ENCODE peak calls at places on chromosomes 5 and 9, in ten cellular contexts. A is heart left ventricle, K is transverse colon, B is WERI-Rb-1, E is psoas muscle, D is AG04450, Y is brain microvascular endothelial cell, V is GM23338, X is lower lobe of right lung, H is cardiac muscle cell. J is an unnamed sample.

GRCh38 chr5:20335978-20336377 is 348.0 kb upstream of the CDH18 start:
- DNase-seq in K (no peak), A (no peak), E (no peak), V (peak), D (no peak), X (no peak), H (no peak), B (peak), Y (no peak), J (no peak)

GRCh38 chr5:173326501-173326960 is 1.7 kb downstream of the STC2 start:
- DNase-seq in V (no peak), E (no peak), K (no peak), X (no peak), H (peak), B (no peak), A (no peak), Y (peak), D (peak), J (no peak)

GRCh38 chr9:38091310-38092199 is 22.5 kb upstream of the SHB start:
- DNase-seq in X (no peak), A (no peak), V (no peak), Y (no peak), B (peak), H (no peak), E (no peak), D (no peak), K (no peak), J (no peak)

GRCh38 chr5:80406980-80407734 is 707 bp upstream of the ZFYVE16 start:
- DNase-seq in V (no peak), A (peak), D (no peak), H (no peak), Y (peak), B (peak), X (peak), E (peak), K (peak), J (peak)

GRCh38 chr5:65828507-65828906 is 97.9 kb upstream of the ERBIN start:
- DNase-seq in V (no peak), D (no peak), H (no peak), A (no peak), Y (no peak), X (no peak), E (no peak), K (no peak), B (no peak), J (no peak)

GRCh38 chr5:8907168-8907868 is 638.6 kb downstream of the SEMA5A start:
- DNase-seq in X (no peak), D (peak), H (no peak), B (no peak), A (no peak), E (no peak), Y (peak), V (no peak), K (no peak), J (no peak)

GRCh38 chr5:89437450-89438435 is 554.8 kb upstream of the MEF2C start:
- DNase-seq in E (no peak), V (no peak), H (no peak), B (no peak), D (no peak), K (no peak), A (no peak), Y (peak), X (no peak), J (no peak)

GRCh38 chr9:89666364-89666763 is 61.6 kb downstream of the GADD45G start:
- DNase-seq in D (no peak), E (no peak), V (no peak), X (no peak), K (no peak), Y (no peak), A (no peak), B (no peak), H (no peak), J (no peak)

GRCh38 chr9:696332-697090 is 145.0 kb upstream of the DMRT1 start:
- DNase-seq in D (no peak), Y (peak), X (no peak), K (no peak), V (no peak), H (no peak), B (no peak), E (peak), A (peak), J (peak)

GRCh38 chr5:110386782-110387181 is 339.7 kb downstream of the TMEM232 start:
- DNase-seq in X (no peak), A (no peak), Y (peak), K (no peak), V (no peak), B (peak), E (no peak), H (no peak), D (no peak), J (peak)

GRCh38 chr9:76557674-76558073 is 98.7 kb downstream of the GCNT1 start:
- DNase-seq in D (no peak), Y (no peak), B (no peak), K (no peak), H (no peak), E (no peak), V (no peak), A (no peak), X (no peak), J (no peak)

GRCh38 chr5:165184183-165184582 is 1678.8 kb downstream of the MAT2B start:
- DNase-seq in Y (no peak), B (no peak), E (no peak), H (no peak), X (no peak), V (no peak), D (no peak), K (no peak), A (no peak), J (no peak)

GRCh38 chr5:129973716-129974426 is 69.6 kb downstream of the CHSY3 start:
- DNase-seq in D (no peak), E (no peak), K (no peak), H (no peak), Y (peak), A (no peak), X (no peak), B (no peak), V (no peak), J (no peak)

GRCh38 chr5:32265902-32266301 is 46.8 kb downstream of the MTMR12 start:
- DNase-seq in D (no peak), K (no peak), X (no peak), A (no peak), B (no peak), V (no peak), E (no peak), H (no peak), Y (no peak), J (no peak)

GRCh38 chr9:91119147-91119546 is 242.6 kb downstream of the AUH start:
- DNase-seq in B (no peak), X (no peak), D (no peak), Y (peak), A (no peak), V (peak), K (no peak), H (no peak), E (no peak), J (no peak)

GRCh38 chr5:112973036-112973435 is 3.6 kb upstream of the DCP2 start:
- DNase-seq in Y (no peak), D (no peak), K (no peak), A (no peak), X (no peak), H (no peak), B (no peak), V (no peak), E (no peak), J (no peak)

GRCh38 chr5:151023651-151024050 is 3.3 kb downstream of the GPX3 start:
- DNase-seq in D (no peak), H (no peak), A (peak), X (peak), B (no peak), E (peak), Y (no peak), V (no peak), K (peak), J (peak)

GRCh38 chr9:120868676-120869359 is 8.2 kb downstream of the PHF19 start:
- DNase-seq in Y (peak), V (peak), X (peak), D (peak), E (peak), B (peak), A (peak), H (peak), K (peak), J (peak)
- TF ChIP-seq CTCF in Y (peak), V (peak), X (peak), D (peak), E (peak), B (no peak), A (peak), H (peak), K (peak), J (peak)

GRCh38 chr5:107724642-107725041 is 53.9 kb upstream of the EFNA5 start:
- DNase-seq in A (no peak), E (no peak), Y (no peak), H (no peak), B (no peak), K (no peak), X (peak), V (no peak), D (no peak), J (no peak)
- H3K4me3 ChIP-seq in A (no peak), E (no peak), Y (no peak), H (no peak), B (no peak), K (no peak), X (no peak), V (no peak), D (no peak), J (no peak)

GRCh38 chr9:136859821-136860269 is 6.3 kb downstream of the EDF1 start:
- DNase-seq in E (no peak), A (peak), Y (no peak), K (peak), B (peak), H (no peak), D (no peak), X (peak), V (no peak), J (no peak)
- H3K27ac ChIP-seq in E (peak), A (peak), Y (no peak), K (peak), B (peak), H (peak), D (no peak), X (no peak), V (no peak), J (peak)

GRCh38 chr5:84379749-84380148 is 4.9 kb downstream of the EDIL3 start:
- DNase-seq in X (no peak), V (no peak), D (no peak), Y (peak), H (no peak), A (no peak), E (no peak), K (no peak), B (no peak), J (no peak)
- TF ChIP-seq CTCF in X (no peak), V (peak), D (peak), Y (peak), H (peak), A (no peak), E (no peak), K (no peak), B (no peak), J (no peak)

GRCh38 chr5:172002840-172003512 is 3.5 kb downstream of the FBXW11 start:
- DNase-seq in Y (no peak), H (no peak), E (no peak), K (no peak), A (no peak), D (no peak), B (peak), X (no peak), V (no peak), J (no peak)
- H3K4me3 ChIP-seq in Y (no peak), H (peak), E (peak), K (no peak), A (no peak), D (no peak), B (no peak), X (no peak), V (peak), J (no peak)

DNA sequence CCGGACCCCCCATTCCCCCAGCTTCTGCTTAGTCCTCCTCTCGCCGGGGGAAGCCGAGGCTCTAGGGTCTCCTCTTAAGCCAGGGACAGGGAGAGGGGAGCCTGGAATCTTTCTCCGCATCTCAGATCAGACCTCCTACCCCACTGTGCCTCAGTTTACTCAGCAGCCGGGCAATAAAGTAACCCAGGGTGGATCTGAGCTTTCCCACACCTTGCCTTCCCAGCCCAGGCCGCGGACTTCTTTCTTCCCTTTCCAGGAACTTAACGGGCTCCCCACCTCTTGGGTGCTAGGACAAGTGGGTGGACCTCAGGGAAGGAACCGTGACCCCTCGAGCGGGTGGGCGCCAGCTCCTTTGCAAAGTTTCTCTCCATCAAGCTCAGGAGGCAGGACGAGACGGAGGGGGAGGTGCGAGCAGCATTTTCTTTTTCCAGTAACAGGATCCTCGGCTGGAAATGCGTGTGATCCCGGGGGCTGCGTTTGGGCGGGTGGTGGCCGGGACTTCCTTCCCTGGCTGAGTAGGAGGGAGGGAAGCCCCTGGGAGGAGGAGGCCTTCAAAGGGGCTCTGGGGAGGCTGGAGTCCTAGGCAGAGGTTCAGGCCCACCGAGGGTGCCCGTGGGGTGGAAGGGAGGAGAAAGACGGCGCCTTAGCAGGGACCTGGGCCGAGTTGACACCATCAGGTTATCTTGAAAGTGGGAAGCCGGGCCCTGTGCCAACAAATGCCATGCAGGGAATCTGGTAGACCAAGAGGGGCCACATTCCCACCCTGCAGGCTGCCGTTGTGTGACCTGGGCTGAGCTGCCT is 803 bp downstream of the DAB2IP start:
- DNase-seq in X (peak), E (peak), H (peak), D (no peak), A (peak), B (no peak), V (peak), K (peak), Y (no peak), J (peak)
- H3K27ac ChIP-seq in X (peak), E (peak), H (peak), D (peak), A (peak), B (peak), V (no peak), K (peak), Y (no peak), J (no peak)

GRCh38 chr9:135684691-135685090 is 14.6 kb downstream of the SOHLH1 start:
- DNase-seq in B (no peak), Y (no peak), K (no peak), A (no peak), V (no peak), E (no peak), X (no peak), H (no peak), D (no peak), J (no peak)
- TF ChIP-seq CTCF in B (no peak), Y (no peak), K (no peak), A (no peak), V (no peak), E (no peak), X (no peak), H (no peak), D (no peak), J (no peak)

DNA sequence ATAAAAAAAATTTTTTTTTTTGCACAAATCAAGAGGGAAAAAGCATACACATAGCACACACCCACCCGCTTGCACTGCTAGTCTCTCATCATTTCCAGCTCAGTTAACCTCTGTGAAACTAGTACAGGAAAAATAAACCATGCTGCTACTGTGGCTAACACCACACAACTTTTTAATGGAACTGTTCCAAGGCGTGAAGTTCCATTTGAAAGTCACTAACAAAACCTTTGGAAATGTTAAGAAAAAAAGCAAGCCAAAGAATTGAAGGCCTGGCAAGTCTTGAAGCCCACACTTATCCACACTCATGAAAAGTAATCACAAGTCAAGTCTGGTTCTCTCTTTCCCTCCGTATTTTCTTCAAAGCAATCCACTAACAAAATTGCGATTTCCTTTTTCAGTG is 116.3 kb downstream of the FANCC start:
- DNase-seq in B (no peak), Y (no peak), A (no peak), X (no peak), H (no peak), E (no peak), K (no peak), V (no peak), D (no peak), J (no peak)
- H3K4me3 ChIP-seq in B (no peak), Y (no peak), A (no peak), X (no peak), H (no peak), E (no peak), K (no peak), V (no peak), D (no peak), J (no peak)

DNA sequence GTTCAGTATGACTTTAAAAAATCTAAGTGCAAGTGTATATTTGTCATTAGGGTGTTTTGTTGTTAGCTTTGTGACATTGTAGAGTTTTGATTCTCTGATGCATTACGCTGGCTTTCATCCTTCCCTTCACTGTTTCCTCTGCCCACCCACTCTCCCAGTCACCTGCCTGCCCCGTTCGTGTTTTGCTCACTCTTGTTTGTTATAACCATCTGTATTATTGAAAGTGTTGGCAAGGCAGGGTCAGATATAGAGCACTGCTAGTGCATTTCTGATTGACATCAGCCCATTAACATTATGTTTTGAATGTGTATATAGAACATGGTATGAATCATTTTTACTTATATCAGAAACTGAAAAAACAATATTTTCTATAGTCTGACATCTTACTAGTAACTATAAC is 27.3 kb downstream of the SCGB3A1 start:
- DNase-seq in H (no peak), A (no peak), E (no peak), D (no peak), X (no peak), B (no peak), V (no peak), K (no peak), Y (no peak), J (no peak)
- H3K27ac ChIP-seq in H (no peak), A (no peak), E (no peak), D (no peak), X (no peak), B (no peak), V (no peak), K (no peak), Y (no peak), J (no peak)

J was measured in body of pancreas.